ENCODE peak calls at places on chromosomes 4 and X, in six cellular contexts. S, F, G, Y, P and K are unnamed samples.

GRCh38 chr4:67436742-67437141 is 108.6 kb downstream of the CENPC start:
- DNase-seq in S (no peak), F (no peak), G (no peak), Y (no peak), P (no peak), K (no peak)

GRCh38 chr4:185520119-185520518 is 15.2 kb downstream of the PDLIM3 start:
- DNase-seq in S (no peak), F (no peak), G (no peak), Y (no peak), P (no peak), K (peak; percentile 36)

GRCh38 chrX:7689791-7690412 is 153.1 kb upstream of the VCX start:
- DNase-seq in S (no peak), F (no peak), G (no peak), Y (no peak), P (no peak), K (peak; percentile 9)

GRCh38 chrX:112731793-112732192 is 52.1 kb upstream of the LHFPL1 start:
- DNase-seq in S (no peak), F (no peak), G (no peak), Y (no peak), P (no peak), K (no peak)

GRCh38 chrX:139560221-139560620 is 29.7 kb downstream of the F9 start:
- DNase-seq in S (no peak), F (no peak), G (no peak), Y (no peak), P (no peak), K (no peak)

GRCh38 chr4:184632842-184633241 is 16.4 kb downstream of the CASP3 start:
- DNase-seq in S (no peak), F (no peak), G (no peak), Y (no peak), P (no peak), K (no peak)

GRCh38 chr4:185914583-185915199 is 102.7 kb upstream of the SORBS2 start:
- DNase-seq in S (no peak), F (no peak), G (no peak), Y (no peak), P (no peak), K (peak; percentile 71)

GRCh38 chrX:107741318-107741813 is 34.2 kb downstream of the TSC22D3 start:
- DNase-seq in S (no peak), F (no peak), G (no peak), Y (no peak), P (no peak), K (no peak)

GRCh38 chr4:56871357-56871993 is 36.2 kb upstream of the REST start:
- DNase-seq in S (peak; percentile 75), F (no peak), G (no peak), Y (no peak), P (no peak), K (no peak)

GRCh38 chrX:84175274-84175673 is 12.7 kb downstream of the RPS6KA6 start:
- DNase-seq in S (no peak), F (no peak), G (no peak), Y (no peak), P (no peak), K (no peak)

GRCh38 chr4:26406346-26406975 is 83.8 kb downstream of the CCKAR start:
- DNase-seq in S (no peak), F (no peak), G (no peak), Y (no peak), P (no peak), K (no peak)

GRCh38 chr4:139734201-139734874 is 68.7 kb downstream of the MGST2 start:
- DNase-seq in S (no peak), F (no peak), G (no peak), Y (no peak), P (no peak), K (no peak)

GRCh38 chr4:84451546-84451945 is 47.5 kb downstream of the NKX6-1 start:
- DNase-seq in S (no peak), F (no peak), G (no peak), Y (no peak), P (no peak), K (no peak)

GRCh38 chr4:73608677-73609594 is 11.3 kb downstream of the RASSF6 start:
- DNase-seq in S (no peak), F (no peak), G (no peak), Y (no peak), P (no peak), K (peak; percentile 33)

GRCh38 chrX:7067266-7067665 is 80.2 kb upstream of the STS start:
- DNase-seq in S (no peak), F (no peak), G (no peak), Y (no peak), P (no peak), K (no peak)

GRCh38 chr4:128782076-128782715 is 27.3 kb upstream of the JADE1 start:
- DNase-seq in S (peak; percentile 49), F (peak; percentile 39), G (peak; percentile 35), Y (no peak), P (no peak), K (no peak)

GRCh38 chrX:9258346-9259104 is 206.3 kb upstream of the TBL1X start:
- DNase-seq in S (no peak), F (no peak), G (no peak), Y (no peak), P (no peak), K (no peak)

GRCh38 chr4:108117473-108118182 is 51.1 kb downstream of the LEF1 start:
- DNase-seq in S (peak; percentile 65), F (no peak), G (no peak), Y (peak; percentile 17), P (no peak), K (peak; percentile 2)

GRCh38 chrX:10938371-10938982 is 172.7 kb upstream of the HCCS start:
- DNase-seq in S (no peak), F (no peak), G (no peak), Y (no peak), P (no peak), K (no peak)

GRCh38 chr4:112036881-112037280 is 108.4 kb upstream of the FAM241A start:
- DNase-seq in S (no peak), F (no peak), G (no peak), Y (no peak), P (no peak), K (no peak)

GRCh38 chr4:174490356-174490969 is 31.8 kb downstream of the HPGD start:
- DNase-seq in S (no peak), F (no peak), G (no peak), Y (no peak), P (peak; percentile 65), K (peak; percentile 42)

GRCh38 chr4:19010766-19011165 is 989.2 kb upstream of the LCORL start:
- DNase-seq in S (no peak), F (no peak), G (no peak), Y (peak; percentile 7), P (no peak), K (no peak)